ENCODE peak calls at places on chromosomes 2 and 18, in six cellular contexts. G is NCI-H1436, N is GM03348, U is NCI-H510A treated with DMSO at 0.1 percent for 48 hours, X is omental fat pad, O is BJ. J is an unnamed sample.

GRCh38 chr2:75002007-75002406 is 43.6 kb downstream of the POLE4 start:
- DNase-seq in G (no peak), N (no peak), U (no peak), X (no peak), O (no peak), J (no peak)

GRCh38 chr2:39996653-39997080 is 217.6 kb upstream of the THUMPD2 start:
- DNase-seq in G (no peak), N (no peak), U (no peak), X (no peak), O (peak), J (no peak)

GRCh38 chr2:173808676-173809075 is 156.5 kb downstream of the SP3 start:
- DNase-seq in G (no peak), N (no peak), U (no peak), X (no peak), O (no peak), J (no peak)

GRCh38 chr2:68251855-68252406 is 401 bp downstream of the PPP3R1 start:
- DNase-seq in G (no peak), N (peak), U (no peak), X (no peak), O (no peak), J (no peak)

GRCh38 chr2:174138161-174138560 is 110.2 kb downstream of the OLA1 start:
- DNase-seq in G (no peak), N (peak), U (no peak), X (no peak), O (no peak), J (no peak)

GRCh38 chr2:153880926-153881325 is 9.2 kb downstream of the GALNT13 start:
- DNase-seq in G (no peak), N (no peak), U (no peak), X (no peak), O (no peak), J (no peak)

GRCh38 chr2:216694201-216694825 is 1.0 kb downstream of the IGFBP5 start:
- DNase-seq in G (peak), N (peak), U (peak), X (no peak), O (no peak), J (no peak)

GRCh38 chr2:105308785-105309540 is 20.6 kb downstream of the TGFBRAP1 start:
- DNase-seq in G (no peak), N (no peak), U (peak), X (no peak), O (no peak), J (no peak)

GRCh38 chr18:45521777-45522176 is 93.5 kb upstream of the SLC14A2 start:
- DNase-seq in G (no peak), N (peak), U (no peak), X (peak), O (no peak), J (peak)